ENCODE peak calls at places on chromosomes 3 and 15, in five cellular contexts. C, W, I, F and O are unnamed samples.

GRCh38 chr15:90840157-90840855 is 28.1 kb upstream of the FURIN start:
- DNase-seq in W (no peak), I (no peak), C (no peak), F (no peak), O (no peak)

GRCh38 chr15:59998256-59999063 is 5.7 kb upstream of the FOXB1 start:
- DNase-seq in F (no peak), W (no peak), I (no peak), C (no peak), O (no peak)

GRCh38 chr15:69585937-69586336 is 133.3 kb downstream of the RPLP1 start:
- DNase-seq in F (no peak), C (no peak), W (no peak), I (no peak), O (no peak)

GRCh38 chr15:90982135-90982534 is 12.2 kb downstream of the PRC1 start:
- DNase-seq in C (no peak), I (no peak), F (no peak), W (peak; percentile 84), O (no peak)

GRCh38 chr15:45397116-45397665 is 18.8 kb upstream of the GATM start:
- DNase-seq in I (no peak), W (no peak), F (no peak), C (no peak), O (no peak)

GRCh38 chr3:140238646-140239314 is 303.8 kb downstream of the CLSTN2 start:
- DNase-seq in I (no peak), W (no peak), C (no peak), F (no peak), O (no peak)

GRCh38 chr15:69143756-69144436 is 16.5 kb upstream of the GLCE start:
- DNase-seq in W (no peak), F (no peak), I (no peak), C (no peak), O (no peak)

GRCh38 chr3:128794067-128794768 is 68.2 kb downstream of the RAB7A start:
- DNase-seq in C (no peak), F (no peak), I (no peak), W (peak; percentile 99), O (no peak)

GRCh38 chr15:80251505-80252280 is at the start of gene CTXND1:
- DNase-seq in F (no peak), C (no peak), I (peak; percentile 17), W (no peak), O (no peak)

GRCh38 chr3:168295027-168295426 is 199.3 kb upstream of the GOLIM4 start:
- DNase-seq in C (no peak), W (no peak), I (no peak), F (no peak), O (no peak)

GRCh38 chr3:52220380-52221026 is 4.9 kb downstream of the TLR9 start:
- DNase-seq in I (peak; percentile 86), C (peak; percentile 91), F (peak; percentile 52), W (peak; percentile 50), O (peak; percentile 90)

GRCh38 chr3:10417849-10418248 is 87.5 kb downstream of the ATP2B2 start:
- DNase-seq in F (no peak), W (peak; percentile 21), C (no peak), I (no peak), O (no peak)

GRCh38 chr15:60384526-60385127 is 13.2 kb downstream of the ANXA2 start:
- DNase-seq in W (no peak), C (no peak), F (no peak), I (no peak), O (no peak)

GRCh38 chr3:36416660-36417059 is 36.4 kb downstream of the STAC start:
- DNase-seq in F (no peak), I (no peak), C (no peak), W (peak; percentile 47), O (no peak)

GRCh38 chr15:77550275-77551251 is 82.1 kb downstream of the LINGO1 start:
- DNase-seq in I (no peak), F (no peak), W (no peak), C (no peak), O (no peak)

GRCh38 chr3:36756272-36756671 is 8.1 kb downstream of the DCLK3 start:
- DNase-seq in I (no peak), W (no peak), C (no peak), F (no peak), O (no peak)

GRCh38 chr3:170910542-170910941 is 2.1 kb upstream of the EIF5A2 start:
- DNase-seq in F (no peak), C (no peak), W (peak; percentile 38), I (no peak), O (no peak)

GRCh38 chr15:45185903-45186770 is 1.6 kb downstream of the SHF start:
- DNase-seq in C (no peak), I (no peak), W (no peak), F (no peak), O (no peak)

GRCh38 chr15:36415643-36416042 is 163.8 kb upstream of the CDIN1 start:
- DNase-seq in I (no peak), C (no peak), F (no peak), W (peak; percentile 72), O (no peak)

GRCh38 chr15:82688691-82689090 is 21.0 kb downstream of the AP3B2 start:
- DNase-seq in F (no peak), W (no peak), I (no peak), C (no peak), O (no peak)

GRCh38 chr15:90819850-90820249 is 48.5 kb upstream of the FURIN start:
- DNase-seq in F (no peak), W (no peak), C (no peak), I (no peak), O (no peak)

GRCh38 chr3:160381470-160381869 is 17.6 kb downstream of the IFT80 start:
- DNase-seq in W (peak; percentile 60), C (no peak), F (no peak), I (no peak), O (no peak)

GRCh38 chr3:27289769-27290413 is 79.3 kb downstream of the NEK10 start:
- DNase-seq in I (no peak), C (no peak), W (peak; percentile 23), F (no peak), O (no peak)

GRCh38 chr3:134903840-134904239 is 108.8 kb downstream of the EPHB1 start:
- DNase-seq in I (no peak), W (no peak), F (no peak), C (no peak), O (no peak)

GRCh38 chr15:48499978-48500377 is 145.5 kb downstream of the FBN1 start:
- DNase-seq in F (no peak), I (no peak), C (no peak), W (no peak), O (no peak)
- H3K36me3 ChIP-seq in F (no peaks in the 10 kb centered on the region), I (no peaks in the 10 kb centered on the region), C (no peaks in the 10 kb centered on the region), W (no peaks in the 10 kb centered on the region), O (no peaks in the 10 kb centered on the region)

DNA sequence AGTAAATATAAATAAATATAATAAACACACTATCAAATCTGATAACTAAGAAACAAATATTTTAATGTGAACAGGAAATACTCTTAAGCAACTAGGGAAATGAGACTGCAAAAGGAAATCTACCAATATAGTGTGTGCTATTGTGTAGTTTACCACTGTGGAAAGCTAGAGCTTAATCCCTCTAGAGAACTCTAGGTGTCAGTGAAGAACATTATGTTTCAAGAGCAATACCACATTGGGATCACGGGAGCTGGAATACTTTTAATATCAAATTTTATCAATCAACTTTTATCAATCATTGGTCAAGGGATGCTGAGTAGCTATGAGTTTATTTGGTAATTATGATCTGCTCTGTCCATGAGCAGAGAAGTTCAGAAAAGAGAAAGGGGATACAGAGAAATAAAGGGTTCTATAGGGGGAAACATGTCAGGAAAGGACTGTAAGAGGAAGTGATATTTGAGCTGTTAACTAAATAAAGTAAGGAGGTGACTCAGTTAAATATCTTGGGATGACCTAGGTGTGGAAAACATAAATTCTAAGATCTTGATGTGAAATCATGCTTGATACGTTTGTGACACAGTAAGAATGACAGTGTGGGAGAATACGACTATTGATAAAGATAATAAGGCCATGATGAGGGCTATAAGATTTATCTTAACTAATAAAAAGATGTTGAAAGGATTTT is 762.2 kb upstream of the ALCAM start:
- DNase-seq in F (no peak), C (no peak), I (no peak), W (peak; percentile 74), O (no peak)
- TF ChIP-seq CTCF in F (no peak), C (no peak), I (no peak), W (peak; percentile 24), O (no peak)

GRCh38 chr15:40103864-40104271 is 4.8 kb downstream of the BMF start:
- DNase-seq in C (no peak), I (no peak), W (no peak), F (no peak), O (no peak)
- H3K36me3 ChIP-seq in C (no peaks in the 10 kb centered on the region), I (no peaks in the 10 kb centered on the region), W (no peaks in the 10 kb centered on the region), F (no peaks in the 10 kb centered on the region), O (no peaks in the 10 kb centered on the region)

DNA sequence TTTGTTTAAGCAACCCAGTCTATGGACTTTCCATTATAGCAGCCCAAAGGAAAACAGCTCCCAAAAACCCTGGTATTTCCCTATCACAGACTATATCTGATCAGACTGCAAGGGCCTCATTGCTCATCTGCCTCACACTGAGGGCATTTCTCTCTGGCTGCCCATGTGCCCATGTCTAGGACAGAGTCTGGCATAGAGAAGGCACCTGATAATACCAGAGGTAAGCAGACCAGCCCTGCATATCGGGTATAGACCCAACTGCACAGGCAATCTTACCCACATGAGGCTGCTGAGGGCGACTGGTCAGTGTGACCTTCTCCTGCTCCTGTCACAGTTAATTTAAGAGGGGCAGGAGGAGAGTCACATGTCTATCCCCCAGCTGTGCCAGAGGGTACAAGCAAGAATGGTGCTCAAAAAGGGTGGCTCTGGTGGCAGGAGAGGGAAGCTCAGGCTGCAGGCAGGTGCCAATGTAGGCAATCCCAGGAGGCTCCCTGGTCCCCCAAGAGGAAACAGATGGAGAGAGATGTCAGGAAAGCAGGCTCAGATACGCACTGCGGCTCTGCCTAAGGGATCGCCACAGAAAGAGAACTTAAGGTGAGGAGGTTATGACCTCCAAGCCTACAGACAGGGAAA is 3.1 kb downstream of the CSRNP1 start:
- DNase-seq in F (no peak), C (no peak), W (no peak), I (no peak), O (no peak)
- TF ChIP-seq CTCF in F (peak; percentile 66), C (no peak), W (peak; percentile 6), I (peak; percentile 23), O (no peak)

GRCh38 chr3:193648542-193649076 is 55.6 kb downstream of the OPA1 start:
- DNase-seq in I (no peak), C (no peak), F (no peak), W (no peak), O (no peak)

GRCh38 chr3:193641376-193641775 is 48.4 kb downstream of the OPA1 start:
- DNase-seq in F (no peak), C (no peak), W (no peak), I (no peak), O (no peak)

GRCh38 chr3:193640728-193641127 is 47.7 kb downstream of the OPA1 start:
- DNase-seq in I (no peak), F (no peak), C (no peak), W (no peak), O (no peak)

GRCh38 chr3:193650585-193650984 is 57.6 kb downstream of the OPA1 start:
- DNase-seq in W (no peak), I (no peak), F (no peak), C (no peak), O (no peak)

DNA sequence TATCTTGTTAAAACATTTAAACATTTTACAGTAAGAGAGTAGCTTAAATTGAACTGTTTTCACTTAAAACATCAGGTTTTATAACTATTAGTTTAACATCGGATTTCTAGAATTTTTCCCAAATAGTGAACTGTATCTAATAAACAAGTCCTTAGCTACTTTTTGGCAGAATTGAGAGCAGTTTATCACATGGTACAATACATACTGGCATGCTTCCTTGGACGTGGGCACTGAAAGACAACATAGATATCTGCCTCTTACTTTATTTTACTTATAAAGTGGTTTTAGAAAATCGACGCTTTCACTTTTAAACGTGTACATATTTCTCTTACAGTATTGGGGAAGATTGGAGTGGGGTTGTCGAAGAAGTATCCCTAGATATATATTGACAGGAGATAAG is 52.8 kb downstream of the OPA1 start:
- DNase-seq in F (no peak), W (no peak), C (no peak), I (no peak), O (no peak)
- H3K36me3 ChIP-seq in F (peaks cover 8% of the 10 kb centered on the region), W (peaks cover 11% of the 10 kb centered on the region), C (no peaks in the 10 kb centered on the region), I (peaks cover 11% of the 10 kb centered on the region), O (peaks cover 7% of the 10 kb centered on the region)